ENCODE peak calls at places on chromosomes 3 and 15, in seven cellular contexts. O, Z, F, M, W, I and P are unnamed samples.

GRCh38 chr3:51819709-51820406 is 40.8 kb upstream of the IQCF6 start:
- DNase-seq in Z (no peak), M (no peak), O (no peak), I (no peak), W (peak), F (no peak), P (no peak)

GRCh38 chr3:185605566-185605965 is 19.5 kb downstream of the SENP2 start:
- DNase-seq in Z (no peak), O (no peak), W (no peak), F (no peak), M (no peak), I (no peak), P (no peak)

GRCh38 chr3:50525987-50526386 is 22.6 kb upstream of the CACNA2D2 start:
- DNase-seq in I (peak), O (peak), Z (no peak), M (peak), F (no peak), W (peak), P (no peak)

GRCh38 chr3:195076981-195077610 is 193.9 kb downstream of the XXYLT1 start:
- DNase-seq in Z (no peak), F (no peak), O (no peak), I (no peak), W (no peak), M (no peak), P (no peak)

GRCh38 chr3:128504957-128505730 is 12.1 kb upstream of the GATA2 start:
- DNase-seq in O (no peak), W (peak), F (no peak), I (no peak), Z (no peak), M (no peak), P (no peak)

GRCh38 chr3:5231536-5231935 is 44.0 kb downstream of the EDEM1 start:
- DNase-seq in F (peak), W (no peak), Z (no peak), M (no peak), O (peak), I (no peak), P (no peak)

GRCh38 chr3:53721187-53721946 is 124.9 kb downstream of the CHDH start:
- DNase-seq in Z (no peak), O (no peak), F (no peak), W (peak), M (peak), I (no peak), P (no peak)

GRCh38 chr3:54341811-54342210 is 219.5 kb downstream of the CACNA2D3 start:
- DNase-seq in M (no peak), I (no peak), O (no peak), W (no peak), F (no peak), Z (no peak), P (no peak)

GRCh38 chr15:32688151-32688639 is 29.6 kb upstream of the GREM1 start:
- DNase-seq in W (no peak), F (no peak), M (peak), Z (no peak), O (no peak), I (no peak), P (no peak)

GRCh38 chr15:35496585-35496984 is 49.4 kb downstream of the DPH6 start:
- DNase-seq in F (no peak), Z (no peak), O (peak), M (no peak), W (no peak), I (no peak), P (no peak)

GRCh38 chr3:131303848-131304247 is 77.7 kb upstream of the NUDT16 start:
- DNase-seq in W (no peak), M (no peak), O (no peak), Z (no peak), I (no peak), F (no peak), P (no peak)

GRCh38 chr3:29643034-29643425 is 362.2 kb downstream of the RBMS3 start:
- DNase-seq in Z (no peak), O (no peak), I (no peak), W (peak), F (no peak), M (no peak), P (no peak)

GRCh38 chr15:51672100-51672731 is 9.1 kb upstream of the SCG3 start:
- DNase-seq in F (no peak), O (no peak), I (no peak), Z (no peak), W (peak), M (no peak), P (peak)

GRCh38 chr15:45548753-45549520 is 26.4 kb upstream of the SLC30A4 start:
- DNase-seq in Z (no peak), M (no peak), I (no peak), F (no peak), W (no peak), O (peak), P (no peak)

GRCh38 chr3:67998222-67998760 is 343.9 kb upstream of the SUCLG2 start:
- DNase-seq in Z (no peak), O (no peak), W (no peak), M (no peak), F (no peak), I (no peak), P (no peak)

GRCh38 chr3:126083511-126083912 is 412 bp downstream of the SLC41A3 start:
- DNase-seq in F (no peak), M (no peak), O (peak), Z (peak), I (no peak), W (peak), P (no peak)

GRCh38 chr3:111998661-111999641 is at the start of gene TAGLN3:
- DNase-seq in W (peak), M (no peak), Z (no peak), O (peak), F (peak), I (no peak), P (peak)

GRCh38 chr3:141546586-141546985 is 59.8 kb downstream of the RASA2 start:
- DNase-seq in Z (no peak), F (no peak), M (no peak), O (no peak), I (no peak), W (no peak), P (no peak)

GRCh38 chr15:47661661-47662180 is 55.6 kb upstream of the SEMA6D start:
- DNase-seq in F (no peak), I (no peak), Z (no peak), O (no peak), M (no peak), W (no peak), P (no peak)

GRCh38 chr3:173529062-173529711 is 131.6 kb downstream of the NLGN1 start:
- DNase-seq in M (no peak), Z (no peak), F (no peak), W (peak), O (peak), I (no peak), P (no peak)

GRCh38 chr15:99385865-99386264 is 134.6 kb downstream of the LRRC28 start:
- DNase-seq in O (no peak), I (no peak), W (no peak), Z (peak), M (peak), F (no peak), P (no peak)

GRCh38 chr3:65439641-65440040 is 599.1 kb downstream of the MAGI1 start:
- DNase-seq in Z (peak), W (peak), M (peak), O (peak), I (no peak), F (peak), P (peak)

GRCh38 chr15:39199076-39199475 is 381.8 kb upstream of the THBS1 start:
- DNase-seq in O (no peak), F (peak), W (peak), I (no peak), Z (peak), M (peak), P (peak)

GRCh38 chr15:68599560-68600071 is 20.8 kb downstream of the CORO2B start:
- DNase-seq in Z (no peak), F (peak), I (no peak), W (peak), O (no peak), M (peak), P (no peak)

GRCh38 chr3:72628065-72628464 is 220.2 kb downstream of the SHQ1 start:
- DNase-seq in W (peak), O (no peak), F (no peak), Z (no peak), M (no peak), I (no peak), P (no peak)

GRCh38 chr15:58520464-58520863 is 88.7 kb downstream of the LIPC start:
- DNase-seq in F (no peak), O (no peak), Z (no peak), M (no peak), W (no peak), I (no peak), P (no peak)

GRCh38 chr3:71537211-71537611 is 46.3 kb downstream of the FOXP1 start:
- DNase-seq in M (peak), W (no peak), O (no peak), I (no peak), F (no peak), Z (peak), P (no peak)

GRCh38 chr3:131381445-131382291 is at the start of gene NUDT16:
- DNase-seq in W (peak), I (peak), F (peak), M (peak), O (peak), Z (peak), P (peak)

GRCh38 chr3:87082806-87083440 is 92.0 kb upstream of the VGLL3 start:
- DNase-seq in Z (peak), F (no peak), M (peak), O (peak), I (no peak), W (peak), P (peak)

GRCh38 chr3:146218880-146219866 is 31.7 kb downstream of the PLSCR4 start:
- DNase-seq in W (no peak), Z (peak), M (peak), F (no peak), I (peak), O (peak), P (peak)

GRCh38 chr3:8301977-8302589 is 199.5 kb upstream of the LMCD1 start:
- DNase-seq in W (peak), O (peak), I (no peak), M (peak), Z (no peak), F (no peak), P (peak)

GRCh38 chr3:135145581-135145980 is 350.5 kb downstream of the EPHB1 start:
- DNase-seq in M (no peak), W (no peak), Z (no peak), O (no peak), F (no peak), I (no peak), P (no peak)

GRCh38 chr3:71064288-71064975 is 519.1 kb downstream of the FOXP1 start:
- DNase-seq in M (peak), F (peak), O (peak), W (peak), I (peak), Z (peak), P (peak)

GRCh38 chr3:18670755-18671154 is 245.6 kb upstream of the SATB1 start:
- DNase-seq in M (no peak), F (no peak), W (no peak), Z (no peak), I (no peak), O (no peak), P (no peak)

GRCh38 chr15:31887246-31887645 is 143.1 kb upstream of the CHRNA7 start:
- DNase-seq in F (no peak), O (no peak), M (no peak), Z (no peak), W (peak), I (no peak), P (no peak)

GRCh38 chr3:24433838-24434591 is 60.6 kb downstream of the THRB start:
- DNase-seq in M (no peak), O (no peak), F (no peak), W (no peak), Z (no peak), I (no peak), P (no peak)

GRCh38 chr15:98764296-98764695 is 116.0 kb downstream of the IGF1R start:
- DNase-seq in O (no peak), W (no peak), M (no peak), F (no peak), Z (no peak), I (no peak), P (no peak)

GRCh38 chr3:174280186-174280585 is 578.9 kb upstream of the NAALADL2 start:
- DNase-seq in O (no peak), Z (no peak), F (no peak), W (no peak), M (no peak), I (no peak), P (no peak)